ENCODE peak calls at places on chromosomes 7 and 10, in six cellular contexts. One of them, this sample, is unnamed.

GRCh38 chr7:149820622-149821190 is 17.5 kb upstream of the ZNF862 start:
- DNase-seq in HCEC 1CT: no peak
- DNase-seq in EH: no peak
- DNase-seq in stimulated activated CD4-positive, alpha-beta T cell treated with anti-CD3 and anti-CD28 coated beads, Interleukin-2, amount 100 ng/mL, for 24 hours: no peak
- DNase-seq in endodermal cell: no peak
- DNase-seq in HT1080: no peak
- DNase-seq in this sample: no peak

GRCh38 chr7:24419070-24419469 is 135.1 kb downstream of the NPY start:
- DNase-seq in HT1080: peak; percentile 22
- DNase-seq in EH: peak; percentile 29
- DNase-seq in endodermal cell: no peak
- DNase-seq in HCEC 1CT: no peak
- DNase-seq in stimulated activated CD4-positive, alpha-beta T cell treated with anti-CD3 and anti-CD28 coated beads, Interleukin-2, amount 100 ng/mL, for 24 hours: no peak
- DNase-seq in this sample: peak; percentile 59

GRCh38 chr10:43222296-43222695 is 44.6 kb downstream of the RASGEF1A start:
- DNase-seq in EH: no peak
- DNase-seq in stimulated activated CD4-positive, alpha-beta T cell treated with anti-CD3 and anti-CD28 coated beads, Interleukin-2, amount 100 ng/mL, for 24 hours: no peak
- DNase-seq in HCEC 1CT: no peak
- DNase-seq in HT1080: no peak
- DNase-seq in endodermal cell: peak; percentile 35
- DNase-seq in this sample: no peak

GRCh38 chr10:36345770-36346169 is 703.7 kb upstream of the FZD8 start:
- DNase-seq in endodermal cell: no peak
- DNase-seq in HT1080: no peak
- DNase-seq in stimulated activated CD4-positive, alpha-beta T cell treated with anti-CD3 and anti-CD28 coated beads, Interleukin-2, amount 100 ng/mL, for 24 hours: no peak
- DNase-seq in EH: peak; percentile 38
- DNase-seq in HCEC 1CT: no peak
- DNase-seq in this sample: no peak

GRCh38 chr7:81264116-81264515 is 345.3 kb upstream of the SEMA3C start:
- DNase-seq in HCEC 1CT: no peak
- DNase-seq in endodermal cell: no peak
- DNase-seq in HT1080: no peak
- DNase-seq in stimulated activated CD4-positive, alpha-beta T cell treated with anti-CD3 and anti-CD28 coated beads, Interleukin-2, amount 100 ng/mL, for 24 hours: no peak
- DNase-seq in EH: no peak
- DNase-seq in this sample: no peak

GRCh38 chr7:620052-620451 is 100.4 kb upstream of the PDGFA start:
- DNase-seq in EH: peak; percentile 55
- DNase-seq in endodermal cell: no peak
- DNase-seq in HCEC 1CT: peak; percentile 62
- DNase-seq in HT1080: peak; percentile 83
- DNase-seq in stimulated activated CD4-positive, alpha-beta T cell treated with anti-CD3 and anti-CD28 coated beads, Interleukin-2, amount 100 ng/mL, for 24 hours: no peak
- DNase-seq in this sample: no peak

GRCh38 chr10:14399641-14400040 is 68.9 kb upstream of the FRMD4A start:
- DNase-seq in stimulated activated CD4-positive, alpha-beta T cell treated with anti-CD3 and anti-CD28 coated beads, Interleukin-2, amount 100 ng/mL, for 24 hours: no peak
- DNase-seq in EH: peak; percentile 56
- DNase-seq in HT1080: no peak
- DNase-seq in endodermal cell: no peak
- DNase-seq in HCEC 1CT: no peak
- DNase-seq in this sample: no peak

GRCh38 chr7:39758234-39758970 is 135.0 kb downstream of the RALA start:
- DNase-seq in endodermal cell: no peak
- DNase-seq in HT1080: no peak
- DNase-seq in HCEC 1CT: no peak
- DNase-seq in stimulated activated CD4-positive, alpha-beta T cell treated with anti-CD3 and anti-CD28 coated beads, Interleukin-2, amount 100 ng/mL, for 24 hours: no peak
- DNase-seq in EH: no peak
- DNase-seq in this sample: no peak

GRCh38 chr7:100472854-100473499 is 6.0 kb downstream of the TSC22D4 start:
- DNase-seq in endodermal cell: no peak
- DNase-seq in HCEC 1CT: no peak
- DNase-seq in HT1080: no peak
- DNase-seq in stimulated activated CD4-positive, alpha-beta T cell treated with anti-CD3 and anti-CD28 coated beads, Interleukin-2, amount 100 ng/mL, for 24 hours: peak; percentile 19
- DNase-seq in EH: peak; percentile 48
- DNase-seq in this sample: peak; percentile 43

GRCh38 chr10:117540640-117541404 is 1.7 kb upstream of the EMX2 start:
- DNase-seq in stimulated activated CD4-positive, alpha-beta T cell treated with anti-CD3 and anti-CD28 coated beads, Interleukin-2, amount 100 ng/mL, for 24 hours: no peak
- DNase-seq in endodermal cell: no peak
- DNase-seq in HT1080: no peak
- DNase-seq in HCEC 1CT: no peak
- DNase-seq in EH: no peak
- DNase-seq in this sample: no peak

GRCh38 chr10:35462491-35462934 is 126.2 kb downstream of the CCNY start:
- DNase-seq in EH: no peak
- DNase-seq in endodermal cell: peak; percentile 75
- DNase-seq in HT1080: no peak
- DNase-seq in HCEC 1CT: no peak
- DNase-seq in stimulated activated CD4-positive, alpha-beta T cell treated with anti-CD3 and anti-CD28 coated beads, Interleukin-2, amount 100 ng/mL, for 24 hours: no peak
- DNase-seq in this sample: no peak

GRCh38 chr10:50927522-50928189 is 42.2 kb upstream of the A1CF start:
- DNase-seq in HCEC 1CT: no peak
- DNase-seq in endodermal cell: no peak
- DNase-seq in stimulated activated CD4-positive, alpha-beta T cell treated with anti-CD3 and anti-CD28 coated beads, Interleukin-2, amount 100 ng/mL, for 24 hours: no peak
- DNase-seq in EH: no peak
- DNase-seq in HT1080: no peak
- DNase-seq in this sample: no peak

GRCh38 chr7:339062-339342 is 49.0 kb downstream of the FOXL3 start:
- DNase-seq in HT1080: no peak
- DNase-seq in EH: no peak
- DNase-seq in endodermal cell: no peak
- DNase-seq in stimulated activated CD4-positive, alpha-beta T cell treated with anti-CD3 and anti-CD28 coated beads, Interleukin-2, amount 100 ng/mL, for 24 hours: no peak
- DNase-seq in HCEC 1CT: no peak
- DNase-seq in this sample: no peak

This sample was measured in NCI-H82.